ENCODE peak calls at places on chromosomes 13 and 19, in seven cellular contexts. L, U, A, W, H, Y and T are unnamed samples.

GRCh38 chr13:36788276-36788675 is 30.7 kb upstream of the RFXAP start:
- DNase-seq in L (peak; percentile 81), U (peak; percentile 7), A (no peak), W (no peak), H (no peak), Y (peak; percentile 80), T (no peak)

GRCh38 chr13:75691183-75691582 is 55.1 kb downstream of the LMO7 start:
- DNase-seq in L (no peak), U (no peak), A (no peak), W (no peak), H (no peak), Y (peak; percentile 24), T (no peak)

GRCh38 chr13:26946675-26947342 is 186.2 kb upstream of the GPR12 start:
- DNase-seq in L (peak; percentile 71), U (no peak), A (no peak), W (no peak), H (peak; percentile 51), Y (peak; percentile 69), T (no peak)

GRCh38 chr19:12694641-12695040 is 1.8 kb downstream of the FBXW9 start:
- DNase-seq in L (no peak), U (no peak), A (no peak), W (no peak), H (no peak), Y (no peak), T (no peak)

GRCh38 chr13:47256618-47257017 is 359.8 kb upstream of the HTR2A start:
- DNase-seq in L (no peak), U (no peak), A (no peak), W (no peak), H (no peak), Y (peak; percentile 27), T (no peak)

GRCh38 chr13:41547253-41548000 is 90.1 kb downstream of the RGCC start:
- DNase-seq in L (no peak), U (no peak), A (peak; percentile 84), W (no peak), H (no peak), Y (peak; percentile 31), T (peak; percentile 16)

GRCh38 chr13:112891477-112892401 is 77.3 kb upstream of the MCF2L start:
- DNase-seq in L (no peak), U (no peak), A (no peak), W (no peak), H (peak; percentile 93), Y (peak; percentile 45), T (no peak)

GRCh38 chr19:18208098-18208951 is 4.5 kb upstream of the RAB3A start:
- DNase-seq in L (no peak), U (no peak), A (peak; percentile 84), W (peak; percentile 72), H (no peak), Y (no peak), T (peak; percentile 48)

GRCh38 chr19:48967346-48968178 is 2.5 kb downstream of the FTL start:
- DNase-seq in L (no peak), U (no peak), A (peak; percentile 77), W (peak; percentile 11), H (no peak), Y (peak; percentile 71), T (no peak)

GRCh38 chr19:13986348-13986904 is 19.7 kb downstream of the RFX1 start:
- DNase-seq in L (no peak), U (no peak), A (peak; percentile 93), W (peak; percentile 99), H (peak; percentile 63), Y (peak; percentile 90), T (peak; percentile 80)

GRCh38 chr13:29509999-29510586 is 85.4 kb downstream of the SLC7A1 start:
- DNase-seq in L (peak; percentile 7), U (no peak), A (no peak), W (no peak), H (no peak), Y (peak; percentile 42), T (no peak)

GRCh38 chr19:3194703-3195087 is 9.0 kb downstream of the NCLN start:
- DNase-seq in L (no peak), U (no peak), A (no peak), W (no peak), H (no peak), Y (no peak), T (no peak)

GRCh38 chr19:51507209-51507608 is 5.6 kb upstream of the SIGLEC12 start:
- DNase-seq in L (no peak), U (no peak), A (no peak), W (no peak), H (no peak), Y (no peak), T (no peak)

GRCh38 chr19:29014857-29015436 is 198.0 kb downstream of the UQCRFS1 start:
- DNase-seq in L (no peak), U (no peak), A (no peak), W (no peak), H (no peak), Y (peak; percentile 23), T (no peak)

GRCh38 chr19:11024259-11024658 is 63.4 kb downstream of the SMARCA4 start:
- DNase-seq in L (no peak), U (no peak), A (no peak), W (no peak), H (no peak), Y (no peak), T (no peak)

GRCh38 chr13:75870397-75870801 is 234.3 kb downstream of the LMO7 start:
- DNase-seq in L (no peak), U (no peak), A (no peak), W (peak; percentile 7), H (peak; percentile 33), Y (peak; percentile 14), T (no peak)

GRCh38 chr13:46598140-46598819 is 45.3 kb downstream of the LRCH1 start:
- DNase-seq in L (no peak), U (no peak), A (no peak), W (no peak), H (no peak), Y (no peak), T (no peak)

GRCh38 chr13:41059896-41060722 is 1.2 kb upstream of the WBP4 start:
- DNase-seq in L (peak; percentile 87), U (peak; percentile 64), A (peak; percentile 96), W (peak; percentile 86), H (peak; percentile 83), Y (peak; percentile 96), T (peak; percentile 93)